ENCODE peak calls at places on chromosomes 12 and 14, in nine cellular contexts. F, R, D, P, A, T, V, B and E are unnamed samples.
A peak's percentile ranks its signal among the peaks of the same experiment; 100 is the strongest.

GRCh38 chr14:33917664-33918063 is 33.2 kb downstream of the EGLN3 start:
- DNase-seq in F (no peak), R (no peak), D (peak; percentile 4), P (peak; percentile 24), A (no peak), T (no peak), V (no peak), B (no peak), E (no peak)

GRCh38 chr12:76952995-76953394 is 74.2 kb upstream of the CSRP2 start:
- DNase-seq in F (no peak), R (no peak), D (no peak), P (peak; percentile 34), A (no peak), T (no peak), V (no peak), B (no peak), E (no peak)

GRCh38 chr12:116919247-116919671 is 8.5 kb downstream of the FBXW8 start:
- DNase-seq in F (no peak), R (peak; percentile 72), D (no peak), P (no peak), A (no peak), T (no peak), V (peak; percentile 25), B (no peak), E (no peak)

GRCh38 chr12:116313194-116313910 is 35.9 kb upstream of the MED13L start:
- DNase-seq in F (no peak), R (no peak), D (peak; percentile 77), P (no peak), A (no peak), T (no peak), V (no peak), B (no peak), E (no peak)

GRCh38 chr14:89304972-89305703 is 111.9 kb downstream of the FOXN3 start:
- DNase-seq in F (no peak), R (peak; percentile 83), D (peak; percentile 77), P (peak; percentile 50), A (peak; percentile 42), T (no peak), V (peak; percentile 24), B (peak; percentile 30), E (no peak)

GRCh38 chr12:60106207-60106606 is 510.4 kb downstream of the SLC16A7 start:
- DNase-seq in F (no peak), R (peak; percentile 7), D (peak; percentile 49), P (peak; percentile 22), A (no peak), T (no peak), V (no peak), B (peak; percentile 29), E (no peak)

GRCh38 chr12:69284131-69284530 is 44.8 kb downstream of the CPSF6 start:
- DNase-seq in F (no peak), R (no peak), D (peak; percentile 81), P (peak; percentile 86), A (peak; percentile 47), T (peak; percentile 74), V (peak; percentile 69), B (peak; percentile 86), E (peak; percentile 89)

GRCh38 chr12:47391566-47391965 is 311.8 kb upstream of the AMIGO2 start:
- DNase-seq in F (no peak), R (no peak), D (no peak), P (no peak), A (peak; percentile 93), T (no peak), V (peak; percentile 17), B (no peak), E (no peak)

GRCh38 chr12:123445388-123446344 is 9.2 kb upstream of the RILPL2 start:
- DNase-seq in F (no peak), R (no peak), D (peak; percentile 90), P (no peak), A (no peak), T (no peak), V (no peak), B (peak; percentile 62), E (no peak)

GRCh38 chr12:47268501-47269459 is 189.0 kb upstream of the AMIGO2 start:
- DNase-seq in F (no peak), R (no peak), D (no peak), P (no peak), A (no peak), T (no peak), V (no peak), B (no peak), E (no peak)

GRCh38 chr14:22977684-22978486 is 4.5 kb downstream of the AJUBA start:
- DNase-seq in F (no peak), R (no peak), D (peak; percentile 79), P (peak; percentile 97), A (no peak), T (no peak), V (peak; percentile 52), B (peak; percentile 97), E (peak; percentile 85)

GRCh38 chr12:106084048-106084671 is 54.6 kb downstream of the NUAK1 start:
- DNase-seq in F (no peak), R (no peak), D (peak; percentile 89), P (peak; percentile 88), A (no peak), T (peak; percentile 65), V (no peak), B (peak; percentile 95), E (peak; percentile 77)

GRCh38 chr12:2064078-2064507 is 11.3 kb downstream of the CACNA1C start:
- DNase-seq in F (no peak), R (no peak), D (peak; percentile 35), P (no peak), A (peak; percentile 23), T (no peak), V (no peak), B (peak; percentile 49), E (no peak)